ENCODE peak calls at places on chromosomes 6 and 20, in five cellular contexts. S is foreskin fibroblast, P is neural crest cell, I is heart right ventricle, N is brain microvascular endothelial cell. H is an unnamed sample.
A peak's percentile ranks its signal among the peaks of the same experiment; 100 is the strongest.

GRCh38 chr6:33935439-33936080 is 131.8 kb upstream of the MLN start:
- DNase-seq in S (no peak), P (no peak), I (no peak), N (no peak), H (no peak)

GRCh38 chr20:62652051-62652893 is 10.0 kb downstream of the SLCO4A1 start:
- DNase-seq in S (peak; percentile 99), P (peak; percentile 47), I (peak; percentile 95), N (peak; percentile 90), H (peak; percentile 26)

GRCh38 chr6:89009624-89010059 is 46.2 kb upstream of the RNGTT start:
- DNase-seq in S (no peak), P (no peak), I (no peak), N (no peak), H (no peak)

GRCh38 chr6:30136570-30137286 is 788 bp downstream of the TRIM40 start:
- DNase-seq in S (no peak), P (no peak), I (no peak), N (no peak), H (no peak)

GRCh38 chr6:39209360-39209811 is 19.9 kb downstream of the KCNK5 start:
- DNase-seq in S (no peak), P (no peak), I (no peak), N (no peak), H (no peak)

GRCh38 chr6:43141644-43142043 is 29.4 kb upstream of the SRF start:
- DNase-seq in S (no peak), P (no peak), I (no peak), N (no peak), H (no peak)

GRCh38 chr6:152164957-152165356 is 357.5 kb downstream of the ESR1 start:
- DNase-seq in S (no peak), P (no peak), I (no peak), N (no peak), H (no peak)

GRCh38 chr6:159919800-159920199 is 29.0 kb downstream of the MAS1 start:
- DNase-seq in S (no peak), P (no peak), I (no peak), N (no peak), H (no peak)

GRCh38 chr20:23224806-23225205 is 125.8 kb upstream of the NXT1 start:
- DNase-seq in S (no peak), P (no peak), I (no peak), N (no peak), H (no peak)

GRCh38 chr6:104527761-104528415 is 331.8 kb downstream of the HACE1 start:
- DNase-seq in S (no peak), P (peak; percentile 20), I (no peak), N (peak; percentile 36), H (no peak)

GRCh38 chr6:108107102-108107501 is 32.6 kb upstream of the OSTM1 start:
- DNase-seq in S (no peak), P (no peak), I (no peak), N (no peak), H (no peak)

GRCh38 chr20:46572181-46572580 is 21.7 kb upstream of the OCSTAMP start:
- DNase-seq in S (no peak), P (no peak), I (peak; percentile 41), N (no peak), H (no peak)

GRCh38 chr6:27502508-27503435 is 29.9 kb upstream of the ZNF184 start:
- DNase-seq in S (peak; percentile 72), P (peak; percentile 58), I (peak; percentile 49), N (peak; percentile 90), H (no peak)

GRCh38 chr6:33254591-33254990 is 17.1 kb downstream of the VPS52 start:
- DNase-seq in S (no peak), P (no peak), I (no peak), N (no peak), H (no peak)

GRCh38 chr6:42405025-42405424 is 46.7 kb downstream of the TRERF1 start:
- DNase-seq in S (peak; percentile 73), P (no peak), I (peak; percentile 31), N (peak; percentile 35), H (no peak)

GRCh38 chr6:28769626-28770402 is 154.0 kb downstream of the TRIM27 start:
- DNase-seq in S (peak; percentile 56), P (no peak), I (no peak), N (peak; percentile 75), H (no peak)

DNA sequence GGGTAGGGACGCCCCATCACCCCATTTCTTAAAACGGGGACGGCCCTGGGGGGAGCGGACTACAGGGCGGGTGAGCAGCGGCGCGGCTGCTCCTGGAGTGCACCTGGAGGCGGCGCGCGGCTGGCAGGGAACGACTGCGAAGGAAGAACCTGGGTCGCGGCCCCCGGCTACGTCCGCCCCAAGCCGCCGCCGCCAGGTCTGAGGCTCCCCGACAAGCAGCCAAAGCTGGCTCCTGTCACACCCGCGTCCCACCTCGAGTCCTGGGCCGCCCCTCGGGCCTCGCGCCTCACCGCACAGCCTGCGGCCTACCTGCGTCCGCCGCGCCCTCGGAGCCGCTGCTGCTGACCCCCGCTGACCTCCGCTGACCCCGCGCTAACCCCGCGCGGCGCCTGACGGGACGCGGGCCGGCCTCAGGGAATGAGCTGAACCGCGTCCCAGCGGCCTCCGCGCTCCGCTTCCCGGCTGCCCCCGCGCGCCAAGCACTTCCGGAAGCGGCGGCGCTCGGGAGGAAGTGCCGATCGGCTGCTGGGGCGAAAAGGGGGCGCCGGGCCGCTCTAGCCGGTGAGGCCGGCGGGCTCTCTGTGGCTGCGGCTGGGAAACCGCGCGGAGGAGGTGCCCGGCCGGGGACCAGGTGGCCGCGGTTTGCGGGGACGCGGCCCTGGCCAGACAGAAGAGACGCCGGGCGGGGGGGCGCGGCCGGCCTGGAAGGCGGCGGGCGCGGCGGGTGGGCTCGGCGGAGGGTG is at the start of the genes ARFRP1 and ZGPAT:
- DNase-seq in S (peak; percentile 85), P (peak; percentile 83), I (peak; percentile 91), N (peak; percentile 52), H (peak; percentile 80)
- TF ChIP-seq CTCF in S (no peak), P (no peak), I (no peak), N (no peak), H (no peak)

DNA sequence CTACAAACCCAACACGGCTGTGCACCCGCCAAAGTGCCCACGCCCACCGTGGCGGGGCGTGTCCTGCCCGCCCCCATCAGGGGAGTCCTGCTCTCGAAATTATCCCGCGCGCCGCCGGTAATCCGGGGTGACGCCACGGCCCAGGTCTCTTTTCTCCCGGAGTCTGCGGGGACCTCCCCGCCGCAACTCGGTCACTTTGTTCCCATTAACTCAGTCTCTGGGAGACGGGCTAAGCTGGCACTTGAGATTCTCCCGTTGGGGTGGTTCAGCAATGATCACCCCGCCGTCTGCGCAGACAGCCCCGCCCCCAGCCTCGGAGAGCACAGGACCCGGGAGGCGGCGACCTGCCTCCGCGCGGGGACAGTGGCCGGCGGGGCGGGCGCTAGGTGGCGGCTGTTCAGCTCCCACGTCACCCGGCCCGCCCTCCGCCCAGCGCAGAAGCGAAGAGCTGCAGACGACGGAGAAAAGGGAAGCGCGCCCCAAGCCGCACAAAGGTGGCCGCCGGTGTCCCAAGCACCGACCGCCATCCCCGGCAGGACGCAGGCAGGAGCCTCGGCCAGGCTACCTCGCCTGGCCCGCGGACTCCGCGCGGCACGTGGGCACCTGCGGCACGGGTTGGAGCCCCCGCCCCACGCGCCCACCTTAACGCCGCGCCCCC is 31.5 kb downstream of the SF3B5 start:
- DNase-seq in S (peak; percentile 23), P (peak; percentile 67), I (peak; percentile 75), N (peak; percentile 7), H (peak; percentile 77)
- TF ChIP-seq CTCF in S (no peak), P (peak; percentile 36), I (peak; percentile 0), N (peak; percentile 9), H (peak; percentile 43)

DNA sequence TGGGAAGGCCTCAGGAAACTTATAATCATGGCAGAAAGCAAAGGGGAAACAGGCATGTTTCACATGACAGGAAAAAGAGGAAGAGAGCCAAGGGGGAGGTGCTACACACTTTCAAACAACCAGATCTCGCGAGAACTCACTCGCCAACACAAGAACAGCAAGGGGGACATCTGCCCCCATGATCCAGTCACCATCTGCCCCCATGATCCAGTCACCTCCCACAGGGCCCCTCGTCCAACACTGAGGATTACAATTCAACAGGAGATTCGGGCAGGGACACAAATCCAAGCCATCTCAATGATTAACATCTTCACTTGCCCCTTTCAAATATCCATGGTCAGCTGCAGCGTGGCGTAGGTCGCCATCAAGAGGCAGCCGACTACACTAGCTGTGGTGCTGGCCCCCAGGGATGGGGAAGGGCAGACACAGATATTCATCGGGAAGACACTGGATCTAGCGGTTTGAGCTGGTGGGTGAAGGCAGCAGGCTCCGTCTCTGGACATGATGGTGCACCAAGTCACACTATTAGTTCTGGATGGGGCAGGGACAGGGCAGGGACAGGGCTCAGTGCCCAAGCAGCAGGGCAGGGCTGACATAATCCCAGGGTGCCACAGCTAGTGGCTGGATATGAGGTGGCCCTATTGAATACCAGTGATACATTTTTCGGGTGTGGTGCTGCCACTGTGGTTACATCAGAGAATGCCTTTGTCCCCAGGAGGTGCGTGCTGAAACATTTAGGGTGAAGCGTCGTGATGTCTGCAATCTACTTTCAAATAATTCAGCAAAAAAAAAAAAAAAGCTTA is 31.6 kb downstream of the TUBB2B start:
- DNase-seq in S (no peak), P (peak; percentile 54), I (no peak), N (no peak), H (no peak)
- TF ChIP-seq CTCF in S (no peak), P (no peak), I (no peak), N (peak; percentile 30), H (no peak)

DNA sequence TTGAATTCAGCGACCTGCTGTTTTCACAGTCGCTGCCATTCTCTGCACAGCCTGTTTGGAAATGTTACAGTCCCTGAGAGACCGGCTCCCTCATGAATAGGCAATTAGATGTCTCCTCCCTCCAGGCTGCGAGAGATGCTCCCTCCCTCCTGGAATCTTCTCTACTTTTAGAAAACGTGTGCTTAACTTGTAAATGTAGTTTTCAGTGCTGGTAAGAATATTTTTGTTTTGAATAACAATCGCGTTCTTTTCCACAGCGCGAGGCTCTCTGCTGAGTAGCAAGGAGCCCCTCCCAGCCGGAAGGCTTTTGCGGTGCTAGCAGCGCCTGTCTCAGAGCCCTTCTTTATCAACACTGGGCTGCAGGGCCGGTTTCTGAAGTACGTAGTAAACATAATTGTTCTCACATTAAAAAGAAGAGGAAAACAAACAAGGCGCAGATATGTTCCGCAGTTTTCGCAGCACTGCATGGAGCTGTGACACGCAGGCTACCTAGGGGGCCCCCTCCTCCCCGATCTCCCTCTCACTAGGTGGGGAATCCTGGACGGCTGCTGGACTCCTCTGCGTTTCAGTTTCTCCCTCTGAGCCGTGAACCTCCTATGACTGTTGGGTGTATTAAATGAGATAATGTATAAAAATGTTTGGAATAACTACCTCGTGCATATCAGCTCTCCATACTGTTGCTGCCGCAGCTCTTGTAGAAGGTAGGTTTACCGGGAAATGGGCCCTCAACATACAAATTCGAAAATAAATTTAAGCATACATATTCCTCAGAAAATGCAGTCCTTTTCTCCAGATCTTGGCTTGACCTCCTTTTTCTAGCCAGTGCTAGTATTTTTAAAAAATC is 79.0 kb upstream of the SPACA1 start:
- DNase-seq in S (no peak), P (peak; percentile 16), I (no peak), N (peak; percentile 18), H (peak; percentile 14)
- TF ChIP-seq CTCF in S (no peak), P (peak; percentile 25), I (no peak), N (no peak), H (peak; percentile 40)

GRCh38 chr20:53956013-53956715 is 114.2 kb downstream of the BCAS1 start:
- DNase-seq in S (no peak), P (no peak), I (no peak), N (no peak), H (no peak)

GRCh38 chr20:53958240-53958639 is 112.2 kb downstream of the BCAS1 start:
- DNase-seq in S (no peak), P (no peak), I (no peak), N (no peak), H (no peak)

GRCh38 chr20:53959849-53960585 is 110.4 kb downstream of the BCAS1 start:
- DNase-seq in S (peak; percentile 51), P (no peak), I (no peak), N (peak; percentile 44), H (no peak)

GRCh38 chr20:53954734-53955658 is 115.4 kb downstream of the BCAS1 start:
- DNase-seq in S (no peak), P (no peak), I (no peak), N (no peak), H (no peak)

GRCh38 chr20:53957421-53958172 is 112.8 kb downstream of the BCAS1 start:
- DNase-seq in S (peak; percentile 67), P (no peak), I (no peak), N (no peak), H (no peak)
- TF ChIP-seq CTCF in S (peak; percentile 3), P (no peak), I (no peak), N (peak; percentile 44), H (no peak)

H was measured in progenitor cell of endocrine pancreas.